ENCODE peak calls at places on chromosomes 3 and 15, in seven cellular contexts. U is GM23338, D is Caco-2, T is kidney, O is neural progenitor cell, V is WERI-Rb-1, F is heart right ventricle. I is an unnamed sample. For H3K36me3, the result is how much of the 10 kb centered on the place peaks cover.

GRCh38 chr15:38650384-38650783 is 85.8 kb upstream of the RASGRP1 start:
- DNase-seq in U (peak), D (no peak), T (no peak), O (no peak), V (no peak), F (no peak), I (no peak)

GRCh38 chr15:34610388-34610787 is 26.9 kb upstream of the GOLGA8B start:
- DNase-seq in U (peak), D (no peak), T (no peak), O (peak), V (no peak), F (no peak), I (no peak)

GRCh38 chr3:124631727-124632126 is 98.5 kb upstream of the UMPS start:
- DNase-seq in U (no peak), D (no peak), T (no peak), O (no peak), V (no peak), F (no peak), I (no peak)

GRCh38 chr15:44788748-44789147 is 52.4 kb downstream of the TRIM69 start:
- DNase-seq in U (no peak), D (no peak), T (no peak), O (no peak), V (no peak), F (no peak), I (no peak)

GRCh38 chr3:18258492-18258891 is 166.6 kb downstream of the SATB1 start:
- DNase-seq in U (no peak), D (no peak), T (no peak), O (no peak), V (no peak), F (no peak), I (no peak)

GRCh38 chr15:64180235-64180824 is 17.5 kb upstream of the PPIB start:
- DNase-seq in U (peak), D (no peak), T (no peak), O (no peak), V (no peak), F (no peak), I (no peak)

GRCh38 chr3:168088106-168088722 is 7.5 kb downstream of the GOLIM4 start:
- DNase-seq in U (peak), D (peak), T (no peak), O (peak), V (no peak), F (no peak), I (peak)

GRCh38 chr3:74303711-74304110 is 310.7 kb downstream of the CNTN3 start:
- DNase-seq in U (no peak), D (no peak), T (no peak), O (no peak), V (no peak), F (no peak), I (no peak)

GRCh38 chr3:106333911-106334618 is 465.3 kb upstream of the CBLB start:
- DNase-seq in U (no peak), D (no peak), T (no peak), O (no peak), V (no peak), F (no peak), I (no peak)

GRCh38 chr15:40197434-40197833 is 36.6 kb downstream of the BUB1B start:
- DNase-seq in U (no peak), D (no peak), T (no peak), O (no peak), V (no peak), F (no peak), I (no peak)

GRCh38 chr3:64668582-64669510 is 19.0 kb downstream of the ADAMTS9 start:
- DNase-seq in U (no peak), D (no peak), T (peak), O (no peak), V (no peak), F (no peak), I (no peak)

GRCh38 chr3:168248383-168249047 is 152.8 kb upstream of the GOLIM4 start:
- DNase-seq in U (peak), D (peak), T (peak), O (peak), V (peak), F (peak), I (peak)

GRCh38 chr15:70424937-70425411 is 327.3 kb upstream of the TLE3 start:
- DNase-seq in U (no peak), D (no peak), T (no peak), O (no peak), V (no peak), F (no peak), I (no peak)

GRCh38 chr3:24372559-24373197 is 122.0 kb downstream of the THRB start:
- DNase-seq in U (no peak), D (no peak), T (no peak), O (no peak), V (no peak), F (no peak), I (no peak)

GRCh38 chr15:76533060-76533955 is 196.7 kb downstream of the ISL2 start:
- DNase-seq in U (no peak), D (peak), T (no peak), O (no peak), V (no peak), F (no peak), I (no peak)

GRCh38 chr3:107468782-107469181 is 54.0 kb upstream of the BBX start:
- DNase-seq in U (peak), D (no peak), T (no peak), O (no peak), V (no peak), F (no peak), I (no peak)

GRCh38 chr3:29050155-29050554 is 230.7 kb upstream of the RBMS3 start:
- DNase-seq in U (no peak), D (no peak), T (no peak), O (no peak), V (no peak), F (no peak), I (no peak)

GRCh38 chr3:120182613-120183524 is 88.6 kb upstream of the GSK3B start:
- DNase-seq in U (peak), D (no peak), T (no peak), O (no peak), V (no peak), F (no peak), I (no peak)

GRCh38 chr3:171977426-171977825 is 62.0 kb upstream of the FNDC3B start:
- DNase-seq in U (no peak), D (no peak), T (no peak), O (no peak), V (no peak), F (no peak), I (no peak)

GRCh38 chr3:189233225-189233858 is 61.6 kb downstream of the TPRG1 start:
- DNase-seq in U (peak), D (peak), T (no peak), O (peak), V (peak), F (peak), I (no peak)

GRCh38 chr3:60431599-60431958 is 819.7 kb downstream of the FHIT start:
- DNase-seq in U (peak), D (peak), T (no peak), O (peak), V (peak), F (no peak), I (no peak)

GRCh38 chr15:73340502-73341192 is 28.1 kb downstream of the HCN4 start:
- DNase-seq in U (no peak), D (no peak), T (no peak), O (no peak), V (no peak), F (no peak), I (no peak)

GRCh38 chr3:51704511-51704950 is 2.3 kb upstream of the GRM2 start:
- DNase-seq in U (no peak), D (no peak), T (peak), O (no peak), V (no peak), F (no peak), I (no peak)
- TF ChIP-seq CTCF in U (no peak), D (no peak), T (no peak), O (no peak), V (no peak), F (no peak), I (no peak)

DNA sequence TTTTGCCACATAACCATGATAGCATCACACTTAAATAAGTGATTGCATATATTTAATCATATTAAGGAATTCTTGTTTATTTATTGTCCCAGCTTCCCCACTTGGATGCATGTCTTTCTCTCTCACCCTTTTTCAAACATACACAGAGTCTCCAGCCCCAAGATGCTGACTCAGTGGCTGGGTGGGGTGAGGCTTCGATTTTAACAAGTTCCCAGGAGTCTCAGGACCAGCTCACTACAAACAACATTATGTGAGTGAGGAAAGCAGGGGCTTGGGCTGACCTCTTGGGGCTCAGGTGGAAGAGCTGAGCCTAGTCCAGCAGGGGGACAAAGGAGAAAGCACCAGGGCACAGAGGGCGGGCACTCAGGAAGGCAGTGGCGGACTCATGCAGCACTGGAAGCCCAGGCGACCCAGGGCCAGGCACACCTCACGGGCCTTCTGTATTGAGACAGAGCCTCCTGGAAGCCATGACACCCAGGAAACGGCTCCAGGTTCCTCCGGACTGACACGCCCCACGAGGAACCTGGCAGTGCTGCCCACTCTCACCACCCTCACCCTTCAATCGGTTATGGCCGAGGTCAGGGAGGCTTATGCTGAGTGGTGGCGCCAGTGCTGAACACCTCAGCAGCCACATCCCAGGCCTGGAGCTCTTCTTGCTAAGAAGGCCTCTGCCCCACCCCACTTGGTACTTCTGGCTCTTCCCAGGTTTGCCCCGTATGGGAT is 97.4 kb downstream of the LRIG1 start:
- DNase-seq in U (no peak), D (no peak), T (no peak), O (no peak), V (no peak), F (no peak), I (no peak)
- H3K4me3 ChIP-seq in U (no peak), D (no peak), T (no peak), O (no peak), V (no peak), F (no peak), I (no peak)

GRCh38 chr15:92898988-92899909 is 875 bp upstream of the CHD2 start:
- DNase-seq in U (peak), D (no peak), T (no peak), O (peak), V (no peak), F (no peak), I (no peak)
- H3K36me3 ChIP-seq in U (under half), D (under half), T (under half), O (half or more), V (half or more), F (under half), I (under half)

GRCh38 chr15:48112242-48112641 is 8.5 kb upstream of the SLC24A5 start:
- DNase-seq in U (peak), D (peak), T (no peak), O (peak), V (peak), F (no peak), I (no peak)

GRCh38 chr15:48109212-48109611 is 11.6 kb upstream of the SLC24A5 start:
- DNase-seq in U (no peak), D (no peak), T (no peak), O (no peak), V (no peak), F (no peak), I (no peak)

GRCh38 chr15:48109856-48110531 is 10.8 kb upstream of the SLC24A5 start:
- DNase-seq in U (peak), D (peak), T (no peak), O (no peak), V (no peak), F (no peak), I (no peak)
- TF ChIP-seq CTCF in U (peak), D (peak), T (no peak), O (no peak), V (no peak), F (no peak), I (no peak)

GRCh38 chr15:89749951-89750559 is 994 bp downstream of the MESP1 start:
- DNase-seq in U (no peak), D (no peak), T (peak), O (peak), V (no peak), F (no peak), I (peak)

GRCh38 chr15:89746386-89746974 is 4.6 kb downstream of the MESP1 start:
- DNase-seq in U (no peak), D (no peak), T (no peak), O (no peak), V (no peak), F (no peak), I (no peak)

GRCh38 chr15:89749526-89749925 is 1.5 kb downstream of the MESP1 start:
- DNase-seq in U (no peak), D (no peak), T (no peak), O (no peak), V (no peak), F (no peak), I (no peak)

GRCh38 chr15:89749059-89749458 is 2.0 kb downstream of the MESP1 start:
- DNase-seq in U (no peak), D (no peak), T (no peak), O (no peak), V (no peak), F (no peak), I (no peak)

DNA sequence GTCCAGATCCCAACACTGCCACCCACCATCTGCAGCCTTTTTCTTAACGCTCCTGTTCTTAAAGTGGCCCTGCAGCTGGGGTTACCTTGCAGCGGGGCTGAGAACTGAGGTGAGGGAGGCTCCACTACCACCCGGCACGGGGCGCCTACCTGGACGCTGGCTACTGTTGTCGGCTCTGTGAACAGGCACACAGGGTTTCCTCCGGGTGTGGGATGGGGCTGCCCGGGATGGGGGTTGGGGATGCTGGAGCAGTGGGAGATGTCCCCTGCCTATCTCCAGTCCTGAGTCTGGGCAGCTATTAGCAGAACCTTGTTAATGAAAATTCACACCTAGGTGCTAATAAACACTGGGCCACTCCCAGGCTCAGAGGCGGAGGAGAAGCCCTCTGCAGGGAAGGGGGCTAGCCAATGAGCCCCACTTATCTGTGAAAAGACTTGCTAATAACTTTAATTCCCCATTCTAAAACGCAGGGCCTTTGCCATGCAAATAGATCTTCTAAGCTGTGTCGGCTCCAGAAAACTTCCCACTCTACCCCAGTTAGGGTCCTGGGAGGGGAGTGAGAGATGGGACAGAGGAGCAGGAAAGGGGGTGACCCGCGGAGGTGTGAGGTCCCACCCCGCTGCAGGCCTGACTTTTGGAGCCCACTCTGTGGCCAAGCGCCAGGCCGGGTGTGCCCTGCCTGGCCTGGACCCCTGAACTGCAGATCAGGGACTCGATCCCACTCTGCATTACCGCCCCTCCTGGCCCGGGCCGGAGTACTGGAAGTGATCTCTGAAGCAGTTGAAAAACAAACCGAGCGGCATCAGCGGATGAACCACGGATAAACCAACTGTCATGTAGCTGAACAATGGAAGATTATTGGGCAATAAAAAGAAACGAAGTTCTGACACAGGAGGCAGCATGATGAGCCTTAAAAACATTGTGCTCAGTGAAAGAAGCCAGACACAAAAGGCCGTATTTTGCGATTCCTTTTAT is 3.1 kb downstream of the MESP1 start:
- DNase-seq in U (peak), D (no peak), T (peak), O (no peak), V (no peak), F (no peak), I (no peak)
- H3K4me3 ChIP-seq in U (peak), D (no peak), T (no peak), O (no peak), V (no peak), F (no peak), I (no peak)

GRCh38 chr3:47851888-47852603 is 49.1 kb downstream of the DHX30 start:
- DNase-seq in U (no peak), D (no peak), T (peak), O (no peak), V (no peak), F (no peak), I (no peak)
- H3K36me3 ChIP-seq in U (under half), D (under half), T (half or more), O (under half), V (half or more), F (half or more), I (half or more)

DNA sequence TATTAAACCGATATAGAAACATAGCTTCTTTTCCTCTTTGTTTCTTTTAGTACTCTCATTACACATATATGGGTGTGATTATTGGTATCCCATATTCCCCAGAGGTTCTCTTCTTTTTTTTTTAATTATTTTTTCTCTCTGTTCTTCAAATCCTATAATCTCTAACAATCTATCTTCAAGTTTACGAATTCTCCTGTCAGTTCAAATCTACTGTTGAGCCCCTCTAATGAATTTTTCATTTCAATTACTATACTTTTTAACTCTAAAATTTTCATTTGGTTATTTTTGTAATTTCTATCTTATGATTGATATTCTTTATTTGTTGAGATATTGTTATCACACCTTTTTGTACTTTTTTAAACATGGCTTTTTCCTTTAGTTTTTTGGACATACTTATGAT is 64.1 kb downstream of the RSL24D1 start:
- DNase-seq in U (no peak), D (no peak), T (no peak), O (no peak), V (no peak), F (no peak), I (no peak)
- TF ChIP-seq CTCF in U (no peak), D (no peak), T (no peak), O (no peak), V (no peak), F (no peak), I (no peak)

DNA sequence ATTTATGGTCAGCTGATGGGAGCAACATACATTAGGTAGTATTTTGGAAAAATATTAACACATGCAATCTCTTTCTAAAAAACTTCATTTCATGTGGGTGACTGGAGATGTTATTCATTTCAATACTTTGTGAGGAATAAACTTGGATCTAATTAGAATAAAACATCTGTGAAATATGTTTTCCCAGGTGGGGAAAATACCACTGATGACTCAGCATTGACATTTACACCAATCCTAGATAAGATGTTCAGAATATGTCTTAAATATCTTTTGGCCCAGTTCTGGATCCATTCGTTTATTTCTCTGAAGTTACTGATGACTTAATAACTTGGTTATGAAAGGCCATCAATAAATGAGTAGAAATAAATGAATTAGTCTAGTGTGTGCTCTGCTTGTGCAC is 247.6 kb downstream of the CHST2 start:
- DNase-seq in U (no peak), D (no peak), T (no peak), O (no peak), V (no peak), F (no peak), I (no peak)
- H3K4me3 ChIP-seq in U (no peak), D (no peak), T (no peak), O (no peak), V (no peak), F (no peak), I (no peak)

GRCh38 chr3:14457481-14457880 is 55.1 kb downstream of the SLC6A6 start:
- DNase-seq in U (no peak), D (no peak), T (no peak), O (no peak), V (no peak), F (no peak), I (no peak)
- H3K36me3 ChIP-seq in U (under half), D (under half), T (under half), O (under half), V (under half), F (under half), I (under half)

GRCh38 chr3:159486580-159486979 is 502.1 kb upstream of the IL12A start:
- DNase-seq in U (peak), D (no peak), T (no peak), O (peak), V (peak), F (no peak), I (no peak)
- TF ChIP-seq CTCF in U (peak), D (no peak), T (no peak), O (peak), V (peak), F (no peak), I (peak)